ENCODE peak calls at places on chromosomes 3 and 15, in five cellular contexts. C is HCT116, E is GM12878, X is SK-N-SH, S is NT2/D1. F is an unnamed sample.

GRCh38 chr3:9109570-9109914 is 139.9 kb downstream of the SRGAP3 start:
- DNase-seq in C (no peak), E (no peak), X (no peak), S (no peak), F (no peak)

GRCh38 chr15:61182955-61183354 is 46.1 kb downstream of the RORA start:
- DNase-seq in C (no peak), E (no peak), X (no peak), S (no peak), F (no peak)

GRCh38 chr3:183775781-183776180 is 49.6 kb downstream of the MAP6D1 start:
- DNase-seq in C (no peak), E (no peak), X (no peak), S (no peak), F (no peak)

GRCh38 chr15:65323071-65323511 is 18.6 kb downstream of the RNU5B-1 start:
- DNase-seq in C (no peak), E (no peak), X (peak; percentile 94), S (no peak), F (no peak)

GRCh38 chr3:156563900-156564682 is 9.2 kb upstream of the SSR3 start:
- DNase-seq in C (no peak), E (no peak), X (no peak), S (no peak), F (no peak)

GRCh38 chr3:105829879-105830622 is 38.8 kb downstream of the CBLB start:
- DNase-seq in C (no peak), E (no peak), X (no peak), S (no peak), F (no peak)

GRCh38 chr3:60228823-60229222 is 1022.4 kb downstream of the FHIT start:
- DNase-seq in C (no peak), E (no peak), X (no peak), S (no peak), F (no peak)

GRCh38 chr15:63583027-63583426 is 14.2 kb upstream of the FBXL22 start:
- DNase-seq in C (no peak), E (no peak), X (no peak), S (no peak), F (no peak)

GRCh38 chr15:47415539-47415971 is 301.8 kb upstream of the SEMA6D start:
- DNase-seq in C (no peak), E (no peak), X (no peak), S (no peak), F (no peak)

GRCh38 chr3:157066335-157067071 is 93.4 kb downstream of the CCNL1 start:
- DNase-seq in C (no peak), E (no peak), X (no peak), S (no peak), F (no peak)

GRCh38 chr15:98903377-98904018 is 104.1 kb downstream of the PGPEP1L start:
- DNase-seq in C (no peak), E (no peak), X (no peak), S (no peak), F (no peak)

GRCh38 chr3:150063237-150063636 is 92.5 kb upstream of the PFN2 start:
- DNase-seq in C (no peak), E (no peak), X (no peak), S (no peak), F (no peak)

GRCh38 chr3:66487475-66487874 is 13.3 kb downstream of the LRIG1 start:
- DNase-seq in C (no peak), E (no peak), X (no peak), S (no peak), F (no peak)

GRCh38 chr3:7504886-7505775 is 644.2 kb downstream of the GRM7 start:
- DNase-seq in C (peak; percentile 83), E (no peak), X (no peak), S (no peak), F (no peak)

GRCh38 chr3:194482196-194482593 is 4.6 kb downstream of the ATP13A3 start:
- DNase-seq in C (no peak), E (no peak), X (no peak), S (no peak), F (no peak)

GRCh38 chr3:184008161-184008560 is 9.5 kb downstream of the ABCC5 start:
- DNase-seq in C (no peak), E (no peak), X (no peak), S (no peak), F (no peak)

GRCh38 chr15:60486742-60487141 is 7.8 kb upstream of the ICE2 start:
- DNase-seq in C (no peak), E (no peak), X (no peak), S (no peak), F (no peak)

GRCh38 chr15:29451201-29451781 is 181.7 kb upstream of the NSMCE3 start:
- DNase-seq in C (peak; percentile 7), E (no peak), X (peak; percentile 47), S (no peak), F (no peak)

GRCh38 chr15:99154271-99154670 is 49.4 kb downstream of the SYNM start:
- DNase-seq in C (no peak), E (no peak), X (no peak), S (no peak), F (no peak)

GRCh38 chr3:192564611-192565010 is 162.7 kb downstream of the FGF12 start:
- DNase-seq in C (no peak), E (no peak), X (no peak), S (no peak), F (no peak)

GRCh38 chr3:16374047-16375019 is 109.3 kb downstream of the OXNAD1 start:
- DNase-seq in C (no peak), E (no peak), X (no peak), S (no peak), F (no peak)

GRCh38 chr3:72820405-72820804 is 27.8 kb downstream of the SHQ1 start:
- DNase-seq in C (no peak), E (no peak), X (no peak), S (no peak), F (no peak)

GRCh38 chr3:197811343-197811742 is 20.3 kb downstream of the LRCH3 start:
- DNase-seq in C (no peak), E (no peak), X (peak; percentile 27), S (no peak), F (no peak)

GRCh38 chr15:60397772-60398445 is at the start of gene ANXA2:
- DNase-seq in C (peak; percentile 70), E (no peak), X (peak; percentile 85), S (no peak), F (peak; percentile 93)

GRCh38 chr3:78430741-78431140 is 1337.1 kb downstream of the ROBO1 start:
- DNase-seq in C (no peak), E (no peak), X (no peak), S (no peak), F (no peak)

GRCh38 chr15:42286445-42287029 is 13.3 kb upstream of the TMEM87A start:
- DNase-seq in C (no peak), E (no peak), X (no peak), S (no peak), F (no peak)

GRCh38 chr3:48371651-48372376 is at the start of gene FBXW12:
- DNase-seq in C (no peak), E (no peak), X (no peak), S (no peak), F (no peak)
- TF ChIP-seq YY1 in C (no peak), E (no peak), X (no peak), S (no peak), F (no peak)

GRCh38 chr15:39194431-39194830 is 386.4 kb upstream of the THBS1 start:
- DNase-seq in C (no peak), E (no peak), X (no peak), S (no peak), F (no peak)

GRCh38 chr15:39193611-39194010 is 387.3 kb upstream of the THBS1 start:
- DNase-seq in C (no peak), E (no peak), X (no peak), S (no peak), F (no peak)

GRCh38 chr15:39192979-39193559 is 387.8 kb upstream of the THBS1 start:
- DNase-seq in C (no peak), E (no peak), X (no peak), S (no peak), F (no peak)

GRCh38 chr15:39198044-39198625 is 382.7 kb upstream of the THBS1 start:
- DNase-seq in C (no peak), E (no peak), X (no peak), S (no peak), F (no peak)

DNA sequence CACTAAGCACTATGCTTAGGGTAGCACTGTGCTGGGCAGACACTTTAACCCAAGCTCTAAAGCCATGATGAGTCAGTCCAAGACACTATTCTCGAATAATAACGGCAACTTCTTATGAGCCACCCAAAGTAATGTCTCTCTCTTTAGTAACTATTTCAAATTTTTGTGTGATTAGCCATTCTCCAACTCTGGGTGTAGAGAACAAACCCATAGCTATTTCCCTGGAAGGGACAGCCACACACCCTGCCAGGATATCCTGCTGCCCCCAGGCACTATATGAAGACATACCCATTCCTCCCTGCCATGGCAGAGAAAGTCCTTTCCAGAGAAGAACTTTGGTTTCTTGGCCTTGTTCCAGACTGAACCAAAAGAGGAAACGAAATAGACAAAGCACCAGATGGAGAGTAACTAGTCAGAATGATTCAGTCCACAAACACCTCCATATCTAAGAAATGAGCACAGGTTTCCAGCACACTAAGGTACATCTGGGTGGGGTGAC is 384.8 kb upstream of the THBS1 start:
- DNase-seq in C (no peak), E (no peak), X (no peak), S (no peak), F (no peak)
- TF ChIP-seq YY1 in C (no peak), E (no peak), X (no peak), S (no peak), F (no peak)

DNA sequence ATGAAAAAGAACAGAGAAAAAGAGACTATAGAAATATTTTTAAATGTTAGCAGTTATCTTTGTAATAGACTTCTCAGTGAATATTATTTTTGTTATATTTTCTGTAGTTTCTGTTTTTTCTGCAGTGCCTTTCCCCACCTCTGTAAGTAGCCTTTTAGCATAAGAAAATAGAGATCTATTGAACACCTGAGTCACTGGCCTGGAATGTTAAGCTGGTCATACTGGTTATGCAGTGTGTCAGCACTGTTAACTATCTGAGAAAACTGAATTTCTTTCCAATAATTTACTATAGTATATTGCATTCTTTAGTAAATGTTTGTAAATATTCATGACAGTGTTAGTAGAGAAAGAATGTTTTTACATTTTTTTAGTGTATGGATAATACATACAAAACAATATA is 79.8 kb downstream of the NECTIN3 start:
- DNase-seq in C (peak; percentile 57), E (no peak), X (no peak), S (peak; percentile 39), F (no peak)
- TF ChIP-seq YY1 in C (no peak), E (no peak), X (no peak), S (no peak), F (no peak)

DNA sequence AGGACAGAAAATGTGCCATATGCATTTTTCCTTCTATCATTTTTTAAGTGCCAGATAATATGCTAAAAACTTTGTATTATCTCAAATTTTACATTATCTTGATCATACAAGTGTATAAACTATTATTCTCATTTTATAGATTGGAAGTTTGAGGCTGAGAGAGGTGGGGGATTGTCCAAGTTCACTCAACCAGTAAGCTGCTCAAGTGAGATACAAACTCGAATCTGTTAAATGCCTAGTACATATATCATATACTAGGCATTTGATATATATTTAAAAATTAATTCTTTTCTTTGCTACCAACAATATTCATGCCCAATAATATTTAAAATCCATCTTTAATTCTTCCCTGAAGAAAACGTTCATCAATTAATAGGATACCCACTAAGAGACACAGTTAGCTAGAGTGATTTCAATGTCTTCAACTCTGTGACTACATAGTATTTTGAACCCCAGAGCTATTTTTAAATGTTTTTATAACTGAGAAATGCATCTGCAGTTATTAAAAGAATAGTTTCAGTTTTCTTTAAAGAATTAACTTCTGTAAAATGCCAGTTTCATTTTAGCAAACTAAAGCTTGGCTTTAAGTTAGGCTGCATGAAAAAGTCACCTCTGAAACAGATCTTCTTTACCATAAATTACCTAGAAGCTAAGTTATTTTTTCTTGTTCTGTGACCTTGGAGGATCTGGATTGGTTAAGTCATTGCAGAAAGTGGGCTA is 40.4 kb downstream of the IQCB1 start:
- DNase-seq in C (no peak), E (no peak), X (no peak), S (no peak), F (no peak)
- TF ChIP-seq YY1 in C (no peak), E (no peak), X (no peak), S (no peak), F (no peak)